ENCODE peak calls at places on chromosomes 16 and 17, in nine cellular contexts. One of them, this sample, is unnamed.

GRCh38 chr17:77765292-77765691 is 193.2 kb upstream of the TNRC6C start:
- DNase-seq in lung: no peak
- DNase-seq in GM12864: no peak
- DNase-seq in CD8-positive, alpha-beta T cell: no peak
- DNase-seq in cardiac fibroblast: no peak
- DNase-seq in adrenal gland: no peak
- DNase-seq in vagina: no peak
- DNase-seq in pancreas: no peak
- DNase-seq in esophagus squamous epithelium: no peak
- DNase-seq in this sample: no peak

GRCh38 chr17:7380855-7381683 is at the start of gene TNK1:
- DNase-seq in CD8-positive, alpha-beta T cell: no peak
- DNase-seq in vagina: no peak
- DNase-seq in pancreas: peak
- DNase-seq in adrenal gland: no peak
- DNase-seq in cardiac fibroblast: no peak
- DNase-seq in esophagus squamous epithelium: no peak
- DNase-seq in lung: peak
- DNase-seq in GM12864: no peak
- DNase-seq in this sample: peak

GRCh38 chr16:57859331-57859730 is 57.0 kb upstream of the KIFC3 start:
- DNase-seq in lung: no peak
- DNase-seq in CD8-positive, alpha-beta T cell: no peak
- DNase-seq in pancreas: no peak
- DNase-seq in cardiac fibroblast: peak
- DNase-seq in vagina: no peak
- DNase-seq in GM12864: no peak
- DNase-seq in adrenal gland: no peak
- DNase-seq in esophagus squamous epithelium: no peak
- DNase-seq in this sample: peak

GRCh38 chr17:82840431-82840831 is 609 bp upstream of the ZNF750 start:
- DNase-seq in vagina: no peak
- DNase-seq in lung: no peak
- DNase-seq in GM12864: no peak
- DNase-seq in cardiac fibroblast: no peak
- DNase-seq in esophagus squamous epithelium: no peak
- DNase-seq in adrenal gland: no peak
- DNase-seq in CD8-positive, alpha-beta T cell: no peak
- DNase-seq in pancreas: no peak
- DNase-seq in this sample: no peak

GRCh38 chr16:49366669-49367068 is 6.9 kb upstream of the C16orf78 start:
- DNase-seq in vagina: no peak
- DNase-seq in GM12864: peak
- DNase-seq in esophagus squamous epithelium: no peak
- DNase-seq in CD8-positive, alpha-beta T cell: no peak
- DNase-seq in adrenal gland: no peak
- DNase-seq in pancreas: no peak
- DNase-seq in cardiac fibroblast: no peak
- DNase-seq in lung: no peak
- DNase-seq in this sample: no peak

GRCh38 chr16:64445245-64445644 is 676.6 kb downstream of the CDH11 start:
- DNase-seq in GM12864: no peak
- DNase-seq in vagina: no peak
- DNase-seq in lung: no peak
- DNase-seq in pancreas: no peak
- DNase-seq in adrenal gland: no peak
- DNase-seq in CD8-positive, alpha-beta T cell: no peak
- DNase-seq in cardiac fibroblast: no peak
- DNase-seq in esophagus squamous epithelium: no peak
- DNase-seq in this sample: no peak

GRCh38 chr16:4003166-4003565 is 113.1 kb downstream of the ADCY9 start:
- DNase-seq in pancreas: no peak
- DNase-seq in CD8-positive, alpha-beta T cell: no peak
- DNase-seq in GM12864: no peak
- DNase-seq in lung: no peak
- DNase-seq in adrenal gland: no peak
- DNase-seq in vagina: no peak
- DNase-seq in cardiac fibroblast: no peak
- DNase-seq in esophagus squamous epithelium: no peak
- DNase-seq in this sample: no peak

GRCh38 chr16:78122774-78123315 is 23.4 kb downstream of the WWOX start:
- DNase-seq in GM12864: no peak
- DNase-seq in esophagus squamous epithelium: no peak
- DNase-seq in lung: no peak
- DNase-seq in cardiac fibroblast: peak
- DNase-seq in pancreas: no peak
- DNase-seq in CD8-positive, alpha-beta T cell: no peak
- DNase-seq in adrenal gland: peak
- DNase-seq in vagina: no peak
- DNase-seq in this sample: peak

GRCh38 chr17:40121191-40121885 is 433 bp upstream of the MSL1 start:
- DNase-seq in adrenal gland: peak
- DNase-seq in CD8-positive, alpha-beta T cell: peak
- DNase-seq in GM12864: no peak
- DNase-seq in cardiac fibroblast: peak
- DNase-seq in vagina: no peak
- DNase-seq in pancreas: no peak
- DNase-seq in lung: peak
- DNase-seq in esophagus squamous epithelium: no peak
- DNase-seq in this sample: peak

GRCh38 chr17:68353121-68353521 is 61.8 kb downstream of the ARSG start:
- DNase-seq in vagina: no peak
- DNase-seq in adrenal gland: no peak
- DNase-seq in CD8-positive, alpha-beta T cell: no peak
- DNase-seq in GM12864: no peak
- DNase-seq in esophagus squamous epithelium: no peak
- DNase-seq in cardiac fibroblast: no peak
- DNase-seq in lung: no peak
- DNase-seq in pancreas: no peak
- DNase-seq in this sample: no peak
- H3K4me3 ChIP-seq in vagina: no peak
- H3K4me3 ChIP-seq in adrenal gland: no peak
- H3K4me3 ChIP-seq in CD8-positive, alpha-beta T cell: no peak
- H3K4me3 ChIP-seq in GM12864: no peak
- H3K4me3 ChIP-seq in esophagus squamous epithelium: no peak
- H3K4me3 ChIP-seq in cardiac fibroblast: no peak
- H3K4me3 ChIP-seq in lung: no peak
- H3K4me3 ChIP-seq in pancreas: no peak
- H3K4me3 ChIP-seq in this sample: no peak

GRCh38 chr16:27772093-27772820 is 222.3 kb downstream of the KATNIP start:
- DNase-seq in GM12864: no peak
- DNase-seq in esophagus squamous epithelium: no peak
- DNase-seq in vagina: no peak
- DNase-seq in adrenal gland: no peak
- DNase-seq in lung: no peak
- DNase-seq in pancreas: no peak
- DNase-seq in cardiac fibroblast: no peak
- DNase-seq in CD8-positive, alpha-beta T cell: no peak
- DNase-seq in this sample: no peak
- TF ChIP-seq CTCF in GM12864: no peak
- TF ChIP-seq CTCF in esophagus squamous epithelium: no peak
- TF ChIP-seq CTCF in vagina: no peak
- TF ChIP-seq CTCF in adrenal gland: no peak
- TF ChIP-seq CTCF in lung: no peak
- TF ChIP-seq CTCF in pancreas: no peak
- TF ChIP-seq CTCF in cardiac fibroblast: no peak
- TF ChIP-seq CTCF in CD8-positive, alpha-beta T cell: no peak
- TF ChIP-seq CTCF in this sample: no peak

DNA sequence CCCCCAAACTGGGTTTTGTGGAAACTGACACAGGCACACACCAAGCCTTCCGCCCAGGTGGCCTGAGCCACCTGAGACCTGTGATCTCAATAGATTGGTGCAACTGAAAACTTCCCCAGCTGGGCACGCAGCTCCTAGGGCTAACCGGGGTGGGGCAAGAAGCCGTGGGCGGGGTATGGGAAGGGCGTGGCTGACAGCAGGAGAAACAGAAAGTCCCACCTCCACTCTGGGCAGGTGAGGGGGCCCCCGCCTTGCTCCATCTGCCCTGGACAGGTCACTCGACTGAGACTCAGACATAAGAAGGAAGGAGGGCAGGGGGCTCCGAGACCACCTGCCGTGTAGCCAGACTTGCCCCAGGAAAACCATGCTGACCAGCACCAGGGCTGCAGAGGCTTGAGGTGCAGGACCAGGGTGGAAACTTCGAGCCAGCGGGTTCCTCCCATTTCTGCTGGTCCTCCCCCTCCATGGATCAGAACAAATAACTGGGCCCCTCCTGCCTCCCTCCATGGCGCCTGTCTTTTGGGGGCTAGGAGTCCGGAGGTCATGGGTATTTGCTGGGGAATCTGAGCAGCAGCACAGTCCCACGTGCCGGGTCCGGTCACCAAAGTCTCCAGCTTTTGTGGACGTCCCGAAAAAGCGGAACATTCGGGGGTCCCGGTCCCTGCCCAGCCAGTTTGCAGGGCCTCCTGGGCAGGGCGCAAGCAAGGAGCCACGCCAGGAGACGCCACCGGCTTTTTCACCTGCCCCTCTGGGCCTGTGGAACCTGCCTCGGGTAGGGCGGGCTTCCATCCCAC is 1.3 kb downstream of the TIMP2 start:
- DNase-seq in esophagus squamous epithelium: no peak
- DNase-seq in lung: peak
- DNase-seq in pancreas: peak
- DNase-seq in vagina: no peak
- DNase-seq in GM12864: peak
- DNase-seq in adrenal gland: peak
- DNase-seq in CD8-positive, alpha-beta T cell: peak
- DNase-seq in cardiac fibroblast: no peak
- DNase-seq in this sample: no peak
- H3K4me3 ChIP-seq in esophagus squamous epithelium: peak
- H3K4me3 ChIP-seq in lung: peak
- H3K4me3 ChIP-seq in pancreas: peak
- H3K4me3 ChIP-seq in vagina: peak
- H3K4me3 ChIP-seq in GM12864: no peak
- H3K4me3 ChIP-seq in adrenal gland: no peak
- H3K4me3 ChIP-seq in CD8-positive, alpha-beta T cell: peak
- H3K4me3 ChIP-seq in cardiac fibroblast: peak
- H3K4me3 ChIP-seq in this sample: peak

GRCh38 chr16:86508947-86509758 is 1.2 kb upstream of the FOXF1 start:
- DNase-seq in cardiac fibroblast: peak
- DNase-seq in lung: peak
- DNase-seq in adrenal gland: no peak
- DNase-seq in GM12864: no peak
- DNase-seq in CD8-positive, alpha-beta T cell: no peak
- DNase-seq in pancreas: no peak
- DNase-seq in vagina: no peak
- DNase-seq in esophagus squamous epithelium: no peak
- DNase-seq in this sample: peak
- TF ChIP-seq CTCF in cardiac fibroblast: no peak
- TF ChIP-seq CTCF in lung: no peak
- TF ChIP-seq CTCF in adrenal gland: no peak
- TF ChIP-seq CTCF in GM12864: no peak
- TF ChIP-seq CTCF in CD8-positive, alpha-beta T cell: no peak
- TF ChIP-seq CTCF in pancreas: no peak
- TF ChIP-seq CTCF in vagina: no peak
- TF ChIP-seq CTCF in esophagus squamous epithelium: no peak
- TF ChIP-seq CTCF in this sample: no peak

DNA sequence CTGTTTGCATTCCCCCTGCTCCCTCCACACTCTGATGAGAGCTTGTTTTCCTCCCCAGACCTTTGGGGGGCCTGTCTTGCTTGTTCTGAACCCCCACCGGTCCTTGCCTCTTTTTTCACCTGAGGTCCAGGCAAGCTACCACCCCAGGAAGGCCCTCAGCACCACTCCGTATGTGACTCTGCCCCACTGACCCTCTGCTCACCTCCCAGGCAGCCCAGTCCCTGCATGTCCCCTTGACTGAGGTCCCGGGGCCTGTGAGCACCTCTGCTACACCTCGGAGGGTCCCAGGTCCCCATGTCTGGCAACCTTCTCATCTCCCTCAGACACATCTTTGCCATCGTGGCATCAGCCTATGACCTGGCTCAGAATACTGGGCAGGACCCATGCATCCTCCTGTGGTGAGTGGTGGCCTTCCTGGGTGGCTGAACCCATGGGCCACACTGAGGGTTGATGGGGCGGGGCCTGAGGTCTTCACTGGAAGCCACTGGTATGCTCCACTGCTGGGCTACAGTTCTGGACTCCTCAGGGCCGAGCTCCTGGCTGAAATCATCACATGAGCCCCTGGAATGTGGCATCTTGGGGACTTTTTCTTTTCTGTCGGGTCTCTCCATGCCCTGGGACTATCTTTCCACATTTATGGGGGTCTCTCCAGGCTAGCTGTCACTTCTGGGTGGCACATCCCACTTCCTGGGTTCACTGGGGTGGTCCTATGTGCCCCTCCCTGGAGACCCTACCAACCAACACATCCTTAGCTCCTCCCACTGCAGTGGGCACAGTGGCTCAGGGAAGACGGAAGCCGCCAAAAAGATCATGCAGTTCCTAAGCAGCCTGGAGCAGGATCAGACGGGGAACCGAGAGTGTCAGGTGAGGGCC is 3.5 kb downstream of the MYO15B start:
- DNase-seq in vagina: no peak
- DNase-seq in lung: no peak
- DNase-seq in esophagus squamous epithelium: no peak
- DNase-seq in cardiac fibroblast: no peak
- DNase-seq in adrenal gland: no peak
- DNase-seq in pancreas: no peak
- DNase-seq in CD8-positive, alpha-beta T cell: peak
- DNase-seq in GM12864: no peak
- DNase-seq in this sample: no peak
- H3K4me3 ChIP-seq in vagina: no peak
- H3K4me3 ChIP-seq in lung: no peak
- H3K4me3 ChIP-seq in esophagus squamous epithelium: no peak
- H3K4me3 ChIP-seq in cardiac fibroblast: no peak
- H3K4me3 ChIP-seq in adrenal gland: no peak
- H3K4me3 ChIP-seq in pancreas: no peak
- H3K4me3 ChIP-seq in CD8-positive, alpha-beta T cell: no peak
- H3K4me3 ChIP-seq in GM12864: no peak
- H3K4me3 ChIP-seq in this sample: no peak

GRCh38 chr16:87496101-87496801 is 3.4 kb upstream of the ZCCHC14 start:
- DNase-seq in GM12864: no peak
- DNase-seq in cardiac fibroblast: no peak
- DNase-seq in esophagus squamous epithelium: no peak
- DNase-seq in lung: no peak
- DNase-seq in vagina: no peak
- DNase-seq in adrenal gland: no peak
- DNase-seq in pancreas: no peak
- DNase-seq in CD8-positive, alpha-beta T cell: peak
- DNase-seq in this sample: no peak
- TF ChIP-seq CTCF in GM12864: no peak
- TF ChIP-seq CTCF in cardiac fibroblast: no peak
- TF ChIP-seq CTCF in esophagus squamous epithelium: no peak
- TF ChIP-seq CTCF in lung: no peak
- TF ChIP-seq CTCF in vagina: no peak
- TF ChIP-seq CTCF in adrenal gland: no peak
- TF ChIP-seq CTCF in pancreas: no peak
- TF ChIP-seq CTCF in CD8-positive, alpha-beta T cell: no peak
- TF ChIP-seq CTCF in this sample: no peak

This sample was measured in cardiac muscle cell.